ENCODE peak calls at places on chromosomes 5 and 9, in nine cellular contexts. U is RKO; C is left ventricle myocardium inferior; R is RWPE1; E is Daoy; D is Right ventricle myocardium inferior; X is stimulated activated CD4-positive, alpha-beta T cell treated with anti-CD3 and anti-CD28 coated beads, TNF-alpha, amount 100 ng/mL, for 1 hour; Z is GM06990; V is AG10803. T is an unnamed sample.

GRCh38 chr5:113274836-113275414 is 159.9 kb downstream of the TSSK1B start:
- DNase-seq in E (no peak), Z (no peak), C (no peak), R (no peak), X (no peak), V (no peak), D (no peak), U (no peak), T (no peak)

GRCh38 chr9:109311281-109311680 is 9.6 kb downstream of the EPB41L4B start:
- DNase-seq in V (no peak), E (peak; percentile 28), R (no peak), Z (no peak), U (no peak), D (no peak), X (no peak), C (no peak), T (peak; percentile 27)

GRCh38 chr9:2093920-2094597 is 78.9 kb downstream of the SMARCA2 start:
- DNase-seq in V (peak; percentile 84), D (no peak), Z (no peak), E (peak; percentile 35), X (no peak), C (no peak), U (no peak), R (peak; percentile 1), T (peak; percentile 78)

GRCh38 chr5:125316386-125316785 is 569.9 kb upstream of the ZNF608 start:
- DNase-seq in C (no peak), U (no peak), X (no peak), E (no peak), V (peak; percentile 45), D (no peak), R (no peak), Z (no peak), T (no peak)

GRCh38 chr9:70579686-70580085 is 165.2 kb upstream of the KLF9 start:
- DNase-seq in R (no peak), X (no peak), D (no peak), U (no peak), C (no peak), E (no peak), V (no peak), Z (no peak), T (no peak)

GRCh38 chr5:90017236-90017635 is 392.3 kb downstream of the CETN3 start:
- DNase-seq in U (no peak), C (no peak), R (no peak), V (no peak), Z (no peak), X (no peak), E (no peak), D (no peak), T (no peak)

GRCh38 chr9:101635020-101635419 is 40.3 kb upstream of the PPP3R2 start:
- DNase-seq in D (no peak), V (no peak), R (no peak), E (no peak), C (no peak), X (no peak), U (no peak), Z (no peak), T (no peak)

GRCh38 chr9:16179566-16179965 is 626.7 kb downstream of the CCDC171 start:
- DNase-seq in Z (peak; percentile 37), D (no peak), R (no peak), X (no peak), U (no peak), C (no peak), V (no peak), E (peak; percentile 32), T (no peak)

GRCh38 chr9:136545065-136545965 is 533 bp downstream of the NOTCH1 start:
- DNase-seq in E (peak; percentile 29), U (peak; percentile 48), D (no peak), Z (peak; percentile 75), R (no peak), X (peak; percentile 58), C (no peak), V (no peak), T (no peak)

GRCh38 chr5:3153226-3153858 is 401.9 kb upstream of the IRX2 start:
- DNase-seq in Z (no peak), D (no peak), V (no peak), X (no peak), U (no peak), E (no peak), C (no peak), R (no peak), T (no peak)

GRCh38 chr5:95901676-95902646 is 59.7 kb downstream of the ELL2 start:
- DNase-seq in E (peak; percentile 79), D (no peak), U (peak; percentile 77), X (no peak), C (no peak), Z (no peak), R (peak; percentile 63), V (no peak), T (peak; percentile 89)

GRCh38 chr5:158770506-158770905 is 329.2 kb downstream of the EBF1 start:
- DNase-seq in V (peak; percentile 52), D (no peak), R (no peak), E (peak; percentile 35), Z (no peak), C (no peak), X (no peak), U (peak; percentile 11), T (no peak)

GRCh38 chr9:112180387-112180881 is 5.3 kb upstream of the SUSD1 start:
- DNase-seq in X (no peak), V (peak; percentile 65), R (no peak), U (no peak), D (no peak), C (no peak), Z (no peak), E (peak; percentile 74), T (no peak)

GRCh38 chr9:84339951-84340350 is 607 bp downstream of the SLC28A3 start:
- DNase-seq in U (no peak), E (peak; percentile 29), D (no peak), V (no peak), Z (no peak), X (no peak), C (peak; percentile 28), R (no peak), T (no peak)

GRCh38 chr9:70411141-70411929 is 3.1 kb downstream of the KLF9 start:
- DNase-seq in E (peak; percentile 85), C (peak; percentile 64), V (peak; percentile 84), U (no peak), D (peak; percentile 72), X (no peak), R (peak; percentile 76), Z (no peak), T (peak; percentile 75)

GRCh38 chr5:69148981-69149675 is 17.8 kb upstream of the CCNB1 start:
- DNase-seq in V (no peak), X (no peak), U (no peak), E (no peak), Z (no peak), D (no peak), R (no peak), C (no peak), T (no peak)